ENCODE peak calls at places on chromosomes 16 and 17, in six cellular contexts. D is heart left ventricle, M is fibroblast of pulmonary artery, U is cardiac muscle cell, T is neural progenitor cell, P is lower leg skin. L is an unnamed sample.

GRCh38 chr17:41404024-41404651 is 6.7 kb upstream of the KRT31 start:
- DNase-seq in M (peak; percentile 84), T (no peak), U (no peak), D (no peak), P (no peak), L (peak; percentile 94)

GRCh38 chr16:16857012-16857411 is 478.1 kb downstream of the NPIPA7 start:
- DNase-seq in D (no peak), M (no peak), T (no peak), P (no peak), U (no peak), L (no peak)

GRCh38 chr16:30535106-30535776 is 583 bp upstream of the ZNF747 start:
- DNase-seq in M (no peak), U (no peak), D (no peak), T (peak; percentile 41), P (no peak), L (no peak)

GRCh38 chr17:4931974-4932373 is at the start of gene GP1BA:
- DNase-seq in P (no peak), T (no peak), M (no peak), D (no peak), U (no peak), L (no peak)

GRCh38 chr17:52106638-52107261 is 51.8 kb downstream of the CA10 start:
- DNase-seq in T (peak; percentile 67), D (peak; percentile 18), U (peak; percentile 72), M (peak; percentile 55), P (no peak), L (peak; percentile 52)

GRCh38 chr17:70278846-70279465 is 109.6 kb downstream of the KCNJ2 start:
- DNase-seq in U (no peak), D (no peak), T (peak; percentile 2), P (no peak), M (no peak), L (no peak)

GRCh38 chr17:79617304-79617703 is 6.5 kb upstream of the RBFOX3 start:
- DNase-seq in T (no peak), M (no peak), P (no peak), D (no peak), U (no peak), L (no peak)

GRCh38 chr16:87263418-87264052 is 53.7 kb downstream of the C16orf95 start:
- DNase-seq in D (no peak), M (no peak), U (no peak), T (no peak), P (no peak), L (no peak)

GRCh38 chr17:55163408-55163807 is 101.4 kb upstream of the HLF start:
- DNase-seq in U (no peak), T (no peak), M (no peak), D (no peak), P (no peak), L (no peak)

GRCh38 chr17:2025220-2025621 is at the start of gene RTN4RL1:
- DNase-seq in M (peak; percentile 32), U (peak; percentile 92), T (peak; percentile 81), P (peak; percentile 79), D (peak; percentile 64), L (peak; percentile 45)

GRCh38 chr17:2054262-2054739 is 602 bp upstream of the HIC1 start:
- DNase-seq in P (no peak), U (peak; percentile 42), M (peak; percentile 56), D (no peak), T (no peak), L (peak; percentile 52)

GRCh38 chr17:9232591-9233270 is 211.4 kb downstream of the NTN1 start:
- DNase-seq in P (no peak), U (no peak), M (no peak), T (no peak), D (no peak), L (no peak)

GRCh38 chr17:6442775-6443174 is 1.5 kb upstream of the PIMREG start:
- DNase-seq in P (no peak), U (no peak), D (no peak), M (no peak), T (no peak), L (no peak)

GRCh38 chr16:57446530-57447141 is 549 bp downstream of the CIAPIN1 start:
- DNase-seq in D (no peak), M (peak; percentile 34), U (no peak), P (no peak), T (no peak), L (peak; percentile 41)

GRCh38 chr17:62822080-62822904 is 14.2 kb upstream of the MARCHF10 start:
- DNase-seq in M (peak; percentile 79), D (no peak), P (no peak), T (no peak), U (no peak), L (peak; percentile 75)

GRCh38 chr16:14015017-14015416 is 56.1 kb upstream of the MRTFB start:
- DNase-seq in T (no peak), D (no peak), U (no peak), P (no peak), M (peak; percentile 6), L (no peak)

GRCh38 chr16:2237076-2237551 is 870 bp downstream of the DNASE1L2 start:
- DNase-seq in P (no peak), T (no peak), U (no peak), D (no peak), M (no peak), L (no peak)

GRCh38 chr16:78297066-78297666 is 197.7 kb downstream of the WWOX start:
- DNase-seq in U (no peak), P (no peak), T (no peak), D (no peak), M (no peak), L (no peak)

GRCh38 chr16:82660078-82660645 is 33.4 kb downstream of the CDH13 start:
- DNase-seq in P (no peak), D (no peak), T (no peak), U (no peak), M (peak; percentile 58), L (peak; percentile 32)

GRCh38 chr17:13562271-13562800 is 39.4 kb downstream of the HS3ST3A1 start:
- DNase-seq in P (no peak), D (no peak), T (no peak), M (peak; percentile 91), U (no peak), L (peak; percentile 95)

GRCh38 chr17:57553991-57554825 is 190.9 kb downstream of the CCDC182 start:
- DNase-seq in T (peak; percentile 92), P (no peak), M (peak; percentile 69), U (peak; percentile 48), D (no peak), L (peak; percentile 81)

GRCh38 chr17:61495161-61495857 is 43.1 kb downstream of the TBX4 start:
- DNase-seq in U (no peak), P (no peak), M (peak; percentile 14), T (no peak), D (no peak), L (peak; percentile 46)

GRCh38 chr16:19912445-19913305 is 28.0 kb upstream of the GPRC5B start:
- DNase-seq in T (no peak), D (no peak), P (no peak), M (peak; percentile 17), U (no peak), L (peak; percentile 7)

GRCh38 chr17:9241371-9241712 is 220.0 kb downstream of the NTN1 start:
- DNase-seq in U (no peak), T (no peak), P (no peak), D (peak; percentile 51), M (no peak), L (no peak)

GRCh38 chr17:78875331-78875730 is 27.7 kb downstream of the CEP295NL start:
- DNase-seq in U (no peak), T (no peak), D (no peak), P (no peak), M (no peak), L (no peak)

GRCh38 chr17:51046527-51047384 is 73.9 kb downstream of the SPAG9 start:
- DNase-seq in M (peak; percentile 96), T (peak; percentile 96), U (peak; percentile 92), D (peak; percentile 69), P (peak; percentile 49), L (peak; percentile 96)

GRCh38 chr17:5419959-5420653 is at the start of gene RPAIN:
- DNase-seq in T (peak; percentile 92), P (peak; percentile 89), D (peak; percentile 88), M (peak; percentile 87), U (peak; percentile 90), L (peak; percentile 84)

GRCh38 chr16:55044366-55044975 is 113.8 kb downstream of the IRX5 start:
- DNase-seq in D (no peak), M (no peak), U (no peak), T (no peak), P (no peak), L (no peak)

GRCh38 chr16:31333686-31334649 is 21.0 kb upstream of the ITGAX start:
- DNase-seq in M (peak; percentile 10), U (peak; percentile 42), T (peak; percentile 43), P (no peak), D (no peak), L (peak; percentile 7)

GRCh38 chr17:18970582-18971480 is 18.9 kb downstream of the SLC5A10 start:
- DNase-seq in D (no peak), U (no peak), T (no peak), P (no peak), M (no peak), L (no peak)
- TF ChIP-seq CTCF in D (no peak), U (peak; percentile 12), T (no peak), P (no peak), M (no peak), L (no peak)

DNA sequence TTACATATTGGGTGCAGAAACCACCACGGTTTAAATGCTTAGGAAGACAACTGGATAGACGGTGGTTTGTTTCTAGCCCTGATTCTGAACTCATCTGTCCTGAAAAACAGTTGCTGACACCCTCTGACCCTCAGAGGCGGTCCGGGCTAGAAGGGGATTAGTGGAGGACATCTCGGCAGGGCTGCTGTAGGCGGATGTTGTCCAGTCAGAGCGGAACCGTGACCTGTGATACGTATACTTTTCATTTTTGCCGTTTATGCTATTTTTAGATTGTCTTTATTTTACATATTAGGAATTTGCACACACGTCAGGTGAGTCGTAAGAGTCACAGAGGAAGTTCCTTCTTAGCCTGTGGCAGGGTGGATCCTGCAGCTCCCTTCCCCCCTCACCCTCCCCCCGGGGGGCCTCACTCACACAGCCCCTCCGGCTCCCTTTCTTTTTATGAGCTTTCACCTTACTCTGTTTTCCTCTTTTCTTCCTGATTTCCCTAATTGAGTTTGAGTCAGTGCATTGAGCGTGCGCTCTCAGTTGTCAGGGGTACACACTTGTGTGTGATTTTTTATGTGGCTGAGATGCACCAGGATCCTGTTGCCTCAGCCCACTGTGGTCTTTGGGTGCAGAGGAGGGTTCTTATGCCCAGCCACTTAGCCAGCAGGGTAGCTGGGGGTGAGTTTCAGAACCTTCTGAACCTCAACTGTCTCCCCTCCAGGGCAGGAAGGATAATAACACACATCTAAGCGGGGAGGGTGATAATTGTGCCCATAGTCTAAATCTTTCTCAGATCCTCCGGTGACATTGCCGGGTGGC is 211.1 kb upstream of the CHMP6 start:
- DNase-seq in M (no peak), P (no peak), T (peak; percentile 45), U (no peak), D (no peak), L (no peak)
- H3K4me3 ChIP-seq in M (no peak overlapping the region), P (no peak overlapping the region), T (no peak overlapping the region), U (no peak overlapping the region), D (no peak overlapping the region), L (no peak overlapping the region)

GRCh38 chr16:74724820-74725549 is 24.3 kb upstream of the MLKL start:
- DNase-seq in D (no peak), T (no peak), P (no peak), M (peak; percentile 56), U (no peak), L (peak; percentile 64)
- TF ChIP-seq CTCF in D (no peak), T (no peak), P (no peak), M (peak; percentile 26), U (peak; percentile 10), L (peak; percentile 34)

GRCh38 chr17:46147167-46147749 is 46.0 kb downstream of the KANSL1 start:
- DNase-seq in D (no peak), T (no peak), P (no peak), U (no peak), M (no peak), L (no peak)
- H3K4me3 ChIP-seq in D (no peak overlapping the region), T (no peak overlapping the region), P (no peak overlapping the region), U (no peak overlapping the region), M (no peak overlapping the region), L (no peak overlapping the region)